ENCODE peak calls at places on chromosome 16, in four cellular contexts. One of them, this sample, is unnamed.

GRCh38 chr16:82782715-82783251 is 156.0 kb downstream of the CDH13 start:
- DNase-seq in activated naive CD4-positive, alpha-beta T cell treated with anti-CD3 and anti-CD28 coated beads, Interleukin-2, amount 10 ng/mL, durations not matched to agents 7 days and 5 days: no peak
- DNase-seq in central memory CD4-positive, alpha-beta T cell: no peak
- DNase-seq in stomach: no peak
- DNase-seq in this sample: peak

GRCh38 chr16:27512061-27512460 is 37.7 kb downstream of the GTF3C1 start:
- DNase-seq in activated naive CD4-positive, alpha-beta T cell treated with anti-CD3 and anti-CD28 coated beads, Interleukin-2, amount 10 ng/mL, durations not matched to agents 7 days and 5 days: no peak
- DNase-seq in central memory CD4-positive, alpha-beta T cell: no peak
- DNase-seq in stomach: no peak
- DNase-seq in this sample: no peak

GRCh38 chr16:49995720-49996119 is 29.3 kb upstream of the CNEP1R1 start:
- DNase-seq in activated naive CD4-positive, alpha-beta T cell treated with anti-CD3 and anti-CD28 coated beads, Interleukin-2, amount 10 ng/mL, durations not matched to agents 7 days and 5 days: no peak
- DNase-seq in central memory CD4-positive, alpha-beta T cell: no peak
- DNase-seq in stomach: no peak
- DNase-seq in this sample: no peak

GRCh38 chr16:78192734-78193133 is 93.3 kb downstream of the WWOX start:
- DNase-seq in activated naive CD4-positive, alpha-beta T cell treated with anti-CD3 and anti-CD28 coated beads, Interleukin-2, amount 10 ng/mL, durations not matched to agents 7 days and 5 days: no peak
- DNase-seq in central memory CD4-positive, alpha-beta T cell: no peak
- DNase-seq in stomach: no peak
- DNase-seq in this sample: no peak

GRCh38 chr16:85902366-85903155 is 3.6 kb downstream of the IRF8 start:
- DNase-seq in activated naive CD4-positive, alpha-beta T cell treated with anti-CD3 and anti-CD28 coated beads, Interleukin-2, amount 10 ng/mL, durations not matched to agents 7 days and 5 days: peak
- DNase-seq in central memory CD4-positive, alpha-beta T cell: peak
- DNase-seq in stomach: peak
- DNase-seq in this sample: no peak

GRCh38 chr16:85056211-85056748 is 28.7 kb downstream of the KIAA0513 start:
- DNase-seq in activated naive CD4-positive, alpha-beta T cell treated with anti-CD3 and anti-CD28 coated beads, Interleukin-2, amount 10 ng/mL, durations not matched to agents 7 days and 5 days: peak
- DNase-seq in central memory CD4-positive, alpha-beta T cell: no peak
- DNase-seq in stomach: no peak
- DNase-seq in this sample: no peak

GRCh38 chr16:87653234-87653633 is 50.9 kb downstream of the JPH3 start:
- DNase-seq in activated naive CD4-positive, alpha-beta T cell treated with anti-CD3 and anti-CD28 coated beads, Interleukin-2, amount 10 ng/mL, durations not matched to agents 7 days and 5 days: no peak
- DNase-seq in central memory CD4-positive, alpha-beta T cell: no peak
- DNase-seq in stomach: no peak
- DNase-seq in this sample: no peak

GRCh38 chr16:67342616-67343015 is 16.0 kb downstream of the LRRC36 start:
- DNase-seq in activated naive CD4-positive, alpha-beta T cell treated with anti-CD3 and anti-CD28 coated beads, Interleukin-2, amount 10 ng/mL, durations not matched to agents 7 days and 5 days: no peak
- DNase-seq in central memory CD4-positive, alpha-beta T cell: no peak
- DNase-seq in stomach: no peak
- DNase-seq in this sample: no peak

GRCh38 chr16:13833510-13833909 is 86.4 kb upstream of the ERCC4 start:
- DNase-seq in activated naive CD4-positive, alpha-beta T cell treated with anti-CD3 and anti-CD28 coated beads, Interleukin-2, amount 10 ng/mL, durations not matched to agents 7 days and 5 days: no peak
- DNase-seq in central memory CD4-positive, alpha-beta T cell: no peak
- DNase-seq in stomach: no peak
- DNase-seq in this sample: no peak

GRCh38 chr16:27690604-27691003 is 140.7 kb downstream of the KATNIP start:
- DNase-seq in activated naive CD4-positive, alpha-beta T cell treated with anti-CD3 and anti-CD28 coated beads, Interleukin-2, amount 10 ng/mL, durations not matched to agents 7 days and 5 days: peak
- DNase-seq in central memory CD4-positive, alpha-beta T cell: no peak
- DNase-seq in stomach: no peak
- DNase-seq in this sample: no peak

GRCh38 chr16:15874745-15875314 is 13.6 kb downstream of the CEP20 start:
- DNase-seq in activated naive CD4-positive, alpha-beta T cell treated with anti-CD3 and anti-CD28 coated beads, Interleukin-2, amount 10 ng/mL, durations not matched to agents 7 days and 5 days: peak
- DNase-seq in central memory CD4-positive, alpha-beta T cell: no peak
- DNase-seq in stomach: peak
- DNase-seq in this sample: no peak

GRCh38 chr16:49150341-49150740 is 131.3 kb downstream of the CBLN1 start:
- DNase-seq in activated naive CD4-positive, alpha-beta T cell treated with anti-CD3 and anti-CD28 coated beads, Interleukin-2, amount 10 ng/mL, durations not matched to agents 7 days and 5 days: no peak
- DNase-seq in central memory CD4-positive, alpha-beta T cell: no peak
- DNase-seq in stomach: no peak
- DNase-seq in this sample: no peak

GRCh38 chr16:82671743-82672142 is 45.0 kb downstream of the CDH13 start:
- DNase-seq in activated naive CD4-positive, alpha-beta T cell treated with anti-CD3 and anti-CD28 coated beads, Interleukin-2, amount 10 ng/mL, durations not matched to agents 7 days and 5 days: peak
- DNase-seq in central memory CD4-positive, alpha-beta T cell: no peak
- DNase-seq in stomach: no peak
- DNase-seq in this sample: no peak

GRCh38 chr16:57178793-57179212 is 7.0 kb downstream of the PSME3IP1 start:
- DNase-seq in activated naive CD4-positive, alpha-beta T cell treated with anti-CD3 and anti-CD28 coated beads, Interleukin-2, amount 10 ng/mL, durations not matched to agents 7 days and 5 days: no peak
- DNase-seq in central memory CD4-positive, alpha-beta T cell: no peak
- DNase-seq in stomach: no peak
- DNase-seq in this sample: no peak

GRCh38 chr16:22360963-22361659 is 13.3 kb downstream of the CDR2 start:
- DNase-seq in activated naive CD4-positive, alpha-beta T cell treated with anti-CD3 and anti-CD28 coated beads, Interleukin-2, amount 10 ng/mL, durations not matched to agents 7 days and 5 days: no peak
- DNase-seq in central memory CD4-positive, alpha-beta T cell: no peak
- DNase-seq in stomach: no peak
- DNase-seq in this sample: no peak

GRCh38 chr16:23155445-23156049 is 6.3 kb upstream of the USP31 start:
- DNase-seq in activated naive CD4-positive, alpha-beta T cell treated with anti-CD3 and anti-CD28 coated beads, Interleukin-2, amount 10 ng/mL, durations not matched to agents 7 days and 5 days: no peak
- DNase-seq in central memory CD4-positive, alpha-beta T cell: no peak
- DNase-seq in stomach: peak
- DNase-seq in this sample: no peak

GRCh38 chr16:74499114-74499513 is 77.8 kb upstream of the CLEC18B start:
- DNase-seq in activated naive CD4-positive, alpha-beta T cell treated with anti-CD3 and anti-CD28 coated beads, Interleukin-2, amount 10 ng/mL, durations not matched to agents 7 days and 5 days: no peak
- DNase-seq in central memory CD4-positive, alpha-beta T cell: no peak
- DNase-seq in stomach: no peak
- DNase-seq in this sample: no peak

GRCh38 chr16:2497116-2497630 is 16.6 kb upstream of the ATP6V0C start:
- DNase-seq in activated naive CD4-positive, alpha-beta T cell treated with anti-CD3 and anti-CD28 coated beads, Interleukin-2, amount 10 ng/mL, durations not matched to agents 7 days and 5 days: no peak
- DNase-seq in central memory CD4-positive, alpha-beta T cell: no peak
- DNase-seq in stomach: no peak
- DNase-seq in this sample: peak

GRCh38 chr16:64121473-64121872 is 1000.4 kb downstream of the CDH11 start:
- DNase-seq in activated naive CD4-positive, alpha-beta T cell treated with anti-CD3 and anti-CD28 coated beads, Interleukin-2, amount 10 ng/mL, durations not matched to agents 7 days and 5 days: no peak
- DNase-seq in central memory CD4-positive, alpha-beta T cell: no peak
- DNase-seq in stomach: no peak
- DNase-seq in this sample: no peak

GRCh38 chr16:2081201-2081600 is 33.4 kb downstream of the TSC2 start:
- DNase-seq in activated naive CD4-positive, alpha-beta T cell treated with anti-CD3 and anti-CD28 coated beads, Interleukin-2, amount 10 ng/mL, durations not matched to agents 7 days and 5 days: no peak
- DNase-seq in central memory CD4-positive, alpha-beta T cell: no peak
- DNase-seq in stomach: no peak
- DNase-seq in this sample: no peak